ENCODE peak calls at places on chromosomes 11 and 22, in nine cellular contexts. I, E, K, A, O, J, H, W and Y are unnamed samples. For H3K9me3, the result is how much of the 10 kb centered on the place peaks cover.

GRCh38 chr11:595400-595799 is 19.1 kb downstream of the PHRF1 start:
- DNase-seq in K (no peak), I (no peak), W (no peak), J (no peak), H (no peak), O (no peak), A (no peak), E (no peak), Y (no peak)

GRCh38 chr22:39308614-39309363 is 10.6 kb downstream of the RPL3 start:
- DNase-seq in H (peak), K (no peak), W (peak), A (peak), I (peak), O (no peak), E (no peak), J (peak), Y (peak)

GRCh38 chr11:111429066-111429506 is 50.0 kb upstream of the POU2AF1 start:
- DNase-seq in O (peak), H (peak), K (no peak), I (peak), J (peak), W (no peak), E (peak), A (no peak), Y (no peak)

GRCh38 chr11:31671681-31672080 is 139.4 kb downstream of the PAX6 start:
- DNase-seq in E (no peak), O (no peak), H (no peak), A (no peak), W (no peak), I (no peak), K (no peak), J (no peak), Y (no peak)

GRCh38 chr11:77559686-77560425 is 29.9 kb upstream of the AQP11 start:
- DNase-seq in J (no peak), H (peak), O (no peak), A (no peak), I (peak), K (no peak), E (no peak), W (no peak), Y (no peak)

GRCh38 chr11:79466411-79466810 is 25.6 kb upstream of the TENM4 start:
- DNase-seq in J (no peak), I (no peak), O (no peak), E (no peak), H (no peak), K (no peak), A (no peak), W (no peak), Y (no peak)

GRCh38 chr11:119187123-119187892 is 2.0 kb downstream of the NHERF4 start:
- DNase-seq in O (no peak), A (no peak), I (no peak), K (no peak), W (no peak), J (no peak), H (no peak), E (no peak), Y (peak)

GRCh38 chr22:50225200-50225969 is 19.4 kb downstream of the TUBGCP6 start:
- DNase-seq in H (no peak), A (no peak), I (no peak), O (no peak), K (no peak), W (no peak), J (no peak), E (no peak), Y (no peak)

GRCh38 chr11:120404495-120404894 is 68.3 kb downstream of the ARHGEF12 start:
- DNase-seq in H (no peak), O (no peak), A (no peak), E (no peak), W (no peak), K (no peak), I (no peak), J (no peak), Y (no peak)

GRCh38 chr11:24661313-24661712 is 164.5 kb downstream of the LUZP2 start:
- DNase-seq in A (no peak), W (no peak), K (no peak), H (no peak), I (no peak), J (no peak), E (no peak), O (no peak), Y (no peak)

GRCh38 chr22:37182101-37182948 is 5.7 kb downstream of the C1QTNF6 start:
- DNase-seq in W (no peak), A (peak), H (peak), J (no peak), O (peak), E (peak), I (peak), K (no peak), Y (peak)

GRCh38 chr11:76698321-76699043 is 27.9 kb upstream of the LRRC32 start:
- DNase-seq in K (no peak), E (no peak), A (no peak), O (no peak), J (no peak), I (peak), H (peak), W (no peak), Y (no peak)

GRCh38 chr11:64489831-64490441 is 101.1 kb upstream of the SLC22A12 start:
- DNase-seq in I (peak), E (peak), O (peak), K (peak), A (peak), W (no peak), J (no peak), H (peak), Y (peak)

GRCh38 chr11:103995896-103996295 is 40.5 kb upstream of the DDI1 start:
- DNase-seq in K (no peak), O (no peak), I (no peak), A (no peak), H (no peak), E (no peak), J (no peak), W (no peak), Y (no peak)

GRCh38 chr11:71334191-71334590 is 81.8 kb upstream of the SHANK2 start:
- DNase-seq in K (no peak), J (no peak), H (no peak), A (peak), I (no peak), W (no peak), E (no peak), O (no peak), Y (no peak)

GRCh38 chr22:46078241-46079092 is 71.9 kb upstream of the PPARA start:
- DNase-seq in K (no peak), H (peak), A (peak), W (peak), O (peak), E (peak), I (no peak), J (peak), Y (peak)

GRCh38 chr11:117875397-117876048 is 935 bp downstream of the FXYD6 start:
- DNase-seq in E (peak), J (no peak), O (no peak), I (no peak), H (no peak), K (peak), W (no peak), A (no peak), Y (no peak)

GRCh38 chr11:73141309-73142127 is 600 bp downstream of the FCHSD2 start:
- DNase-seq in W (peak), A (peak), I (peak), O (peak), H (peak), K (peak), E (peak), J (peak), Y (peak)

GRCh38 chr11:18772211-18772610 is 19.4 kb downstream of the PTPN5 start:
- DNase-seq in K (no peak), O (no peak), J (no peak), H (no peak), E (no peak), I (no peak), A (no peak), W (no peak), Y (no peak)

GRCh38 chr11:73353422-73353821 is 22.8 kb upstream of the RELT start:
- DNase-seq in H (no peak), E (no peak), K (no peak), J (no peak), O (no peak), A (no peak), I (no peak), W (no peak), Y (no peak)

GRCh38 chr22:35376728-35377472 is 4.0 kb upstream of the HMOX1 start:
- DNase-seq in J (peak), H (peak), E (peak), I (peak), A (peak), O (peak), W (peak), K (no peak), Y (peak)

GRCh38 chr11:328012-328411 is 7.4 kb upstream of the IFITM3 start:
- DNase-seq in W (no peak), H (no peak), E (no peak), J (no peak), K (no peak), I (no peak), A (peak), O (no peak), Y (no peak)

GRCh38 chr11:18171377-18172000 is 1.1 kb upstream of the MRGPRX4 start:
- DNase-seq in I (peak), H (peak), O (no peak), E (no peak), J (no peak), W (no peak), K (no peak), A (no peak), Y (no peak)

GRCh38 chr22:43529954-43530863 is 118.4 kb downstream of the MPPED1 start:
- DNase-seq in H (no peak), I (no peak), W (no peak), K (no peak), O (no peak), J (no peak), A (peak), E (no peak), Y (no peak)

GRCh38 chr11:66546368-66546965 is at the start of gene ACTN3:
- DNase-seq in I (no peak), E (peak), O (no peak), J (no peak), K (no peak), W (no peak), H (peak), A (peak), Y (no peak)

GRCh38 chr11:46246514-46246913 is 30.9 kb upstream of the CREB3L1 start:
- DNase-seq in W (no peak), E (no peak), O (no peak), J (no peak), H (no peak), A (no peak), K (no peak), I (no peak), Y (no peak)

DNA sequence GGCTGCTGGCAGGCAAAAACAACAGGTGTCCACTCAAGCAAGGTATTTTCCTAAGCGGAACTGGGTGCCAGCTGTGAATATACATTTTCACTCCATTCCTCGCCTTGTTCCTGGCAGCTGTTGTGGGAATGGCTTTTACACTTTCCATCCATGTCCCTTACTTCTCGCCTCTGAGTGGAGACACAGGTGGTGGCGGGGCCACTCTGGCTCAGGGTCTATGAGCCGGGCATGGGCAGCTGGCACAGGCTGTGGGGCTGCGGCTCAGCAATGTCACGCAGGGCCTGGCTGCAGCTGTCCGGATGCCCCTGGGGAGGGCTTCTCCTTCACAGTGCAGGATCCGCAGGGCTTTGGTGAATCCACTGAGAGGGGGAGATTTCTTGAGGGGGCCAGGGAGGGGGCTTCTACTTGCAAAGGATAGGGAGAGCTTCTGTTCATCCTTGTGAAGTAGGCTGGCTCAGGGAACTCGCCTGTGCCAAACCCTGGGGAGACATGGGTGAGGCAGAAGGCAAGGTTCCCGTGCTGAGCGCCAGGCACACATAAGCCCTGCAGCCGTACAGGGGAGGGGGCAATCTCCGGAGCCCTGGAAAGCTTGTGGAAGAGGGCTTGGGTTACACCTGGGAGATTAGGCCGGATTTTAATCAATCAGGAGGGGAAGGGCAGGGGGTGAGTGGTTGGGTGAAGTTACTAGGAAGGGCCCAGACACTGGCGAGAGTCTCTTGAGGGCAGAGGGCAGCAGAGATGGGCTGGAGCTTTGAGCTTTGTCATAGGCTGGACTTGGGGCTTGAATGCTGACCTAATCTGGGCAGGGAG is 45.7 kb downstream of the KCNQ1OT1 start:
- DNase-seq in A (peak), I (no peak), K (no peak), O (peak), H (no peak), E (no peak), W (no peak), J (no peak), Y (no peak)
- H3K9me3 ChIP-seq in A (under half), I (under half), K (under half), O (under half), H (half or more), E (half or more), W (under half), J (under half), Y (under half)

GRCh38 chr22:30220338-30221009 is 26.1 kb downstream of the LIF start:
- DNase-seq in H (no peak), A (no peak), W (no peak), J (no peak), K (no peak), I (no peak), E (no peak), O (no peak), Y (no peak)

GRCh38 chr22:30221121-30221992 is 25.2 kb downstream of the LIF start:
- DNase-seq in H (no peak), K (peak), I (no peak), A (peak), O (no peak), W (no peak), J (no peak), E (no peak), Y (no peak)

GRCh38 chr22:30219668-30220278 is 26.8 kb downstream of the LIF start:
- DNase-seq in J (no peak), I (no peak), W (no peak), E (no peak), O (no peak), K (no peak), H (no peak), A (no peak), Y (no peak)

GRCh38 chr22:30217698-30218565 is 28.6 kb downstream of the LIF start:
- DNase-seq in A (no peak), K (no peak), O (no peak), W (no peak), I (no peak), J (no peak), E (no peak), H (no peak), Y (no peak)

DNA sequence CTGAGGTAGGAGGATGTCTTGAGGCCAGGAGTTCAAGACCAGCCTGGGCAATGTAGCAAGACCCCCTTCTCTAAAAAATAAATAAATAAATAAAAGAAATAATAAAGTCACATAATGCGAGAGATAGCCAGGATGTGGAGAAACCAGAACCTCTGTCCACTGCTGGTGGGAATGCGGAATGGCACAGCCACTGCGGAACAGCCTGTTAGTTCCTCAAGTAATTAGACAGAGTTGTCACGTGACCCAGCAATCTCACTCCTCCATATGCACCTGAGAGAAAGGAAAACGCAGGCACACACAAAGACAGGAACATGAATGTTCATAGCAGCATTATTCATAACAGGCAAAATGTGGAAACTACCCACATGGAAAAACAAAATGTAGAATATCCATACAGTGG is 27.5 kb downstream of the LIF start:
- DNase-seq in I (peak), E (no peak), H (no peak), A (no peak), J (no peak), W (no peak), O (no peak), K (no peak), Y (no peak)
- TF ChIP-seq CTCF in I (peak), E (no peak), H (no peak), A (no peak), J (no peak), W (no peak), O (no peak), K (no peak), Y (no peak)

GRCh38 chr22:47417699-47418098 is 655.2 kb downstream of the TBC1D22A start:
- DNase-seq in O (no peak), W (no peak), J (no peak), E (no peak), A (no peak), H (no peak), K (no peak), I (no peak), Y (no peak)
- H3K9me3 ChIP-seq in O (under half), W (under half), J (under half), E (under half), A (under half), H (under half), K (under half), I (under half), Y (under half)

DNA sequence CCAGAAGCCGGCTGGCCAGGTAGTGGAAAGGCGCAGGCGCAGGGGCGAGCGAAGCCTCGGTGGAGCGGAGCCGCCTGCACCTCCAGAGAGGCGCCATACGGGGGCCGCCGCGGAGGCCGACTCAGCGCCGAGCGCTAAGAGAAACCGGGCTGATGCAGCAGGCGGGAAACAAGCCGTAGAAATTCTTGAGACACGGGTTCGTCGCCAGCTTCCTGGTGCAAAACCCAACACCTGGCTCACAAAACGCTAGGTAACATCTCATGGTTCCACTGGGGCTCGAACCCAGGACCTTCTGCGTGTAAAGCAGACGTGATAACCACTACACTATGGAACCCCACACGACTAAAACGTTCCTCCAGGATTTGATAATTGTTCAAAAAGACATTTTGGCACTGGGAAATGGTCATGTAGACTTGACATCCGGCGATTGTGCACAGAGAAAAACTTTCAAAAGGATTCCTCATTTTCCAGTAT is 39.1 kb downstream of the OR4D9 start:
- DNase-seq in I (peak), H (peak), E (peak), W (no peak), J (peak), K (peak), A (peak), O (peak), Y (peak)
- TF ChIP-seq CTCF in I (peak), H (no peak), E (peak), W (peak), J (peak), K (no peak), A (peak), O (no peak), Y (peak)

GRCh38 chr22:48052621-48052890 is 1290.1 kb downstream of the TBC1D22A start:
- DNase-seq in A (no peak), H (no peak), E (no peak), W (no peak), K (no peak), O (no peak), J (no peak), I (no peak), Y (no peak)
- H3K9me3 ChIP-seq in A (under half), H (under half), E (under half), W (under half), K (under half), O (under half), J (under half), I (under half), Y (under half)

DNA sequence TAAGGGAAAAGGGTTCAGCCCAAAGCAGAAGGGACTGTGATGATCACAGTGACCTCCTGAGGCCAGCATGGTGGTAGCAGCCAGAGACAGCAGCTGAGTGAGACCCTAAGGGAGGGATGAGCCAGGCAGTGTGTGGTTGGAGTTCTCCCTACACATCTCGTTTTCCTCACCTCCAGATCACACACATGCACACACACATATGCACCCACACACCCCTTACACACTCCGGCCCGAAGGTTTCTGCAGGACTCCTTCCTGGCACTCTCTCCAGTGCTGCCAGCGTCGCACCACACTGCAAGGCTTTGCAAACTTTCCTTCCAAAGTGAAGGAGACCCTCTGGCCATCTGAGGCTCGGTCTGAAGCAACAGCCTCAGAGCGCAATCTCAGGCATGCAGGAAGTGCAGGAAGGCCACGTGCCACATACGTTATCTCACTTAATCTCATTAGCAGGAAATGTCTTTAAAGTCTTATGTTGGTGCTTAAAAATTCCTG is 26.9 kb upstream of the TP53I11 start:
- DNase-seq in W (no peak), O (no peak), E (no peak), H (peak), J (no peak), A (no peak), I (no peak), K (no peak), Y (no peak)
- TF ChIP-seq CTCF in W (no peak), O (no peak), E (peak), H (peak), J (no peak), A (no peak), I (no peak), K (no peak), Y (no peak)